ENCODE peak calls at places on chromosome 13, in ten cellular contexts. X, D, K, C, G, V, M, E, P and A are unnamed samples.

GRCh38 chr13:25733696-25734435 is 317.9 kb downstream of the SHISA2 start:
- DNase-seq in X (no peak), D (no peak), K (no peak), C (no peak), G (no peak), V (no peak), M (no peak), E (no peak), P (no peak), A (no peak)

GRCh38 chr13:75760182-75760981 is 124.3 kb downstream of the LMO7 start:
- DNase-seq in X (peak), D (peak), K (peak), C (no peak), G (no peak), V (peak), M (no peak), E (no peak), P (no peak), A (no peak)

GRCh38 chr13:70630247-70630646 is 522.0 kb upstream of the KLHL1 start:
- DNase-seq in X (no peak), D (no peak), K (no peak), C (no peak), G (no peak), V (no peak), M (no peak), E (no peak), P (no peak), A (no peak)

GRCh38 chr13:26022538-26023292 is 29.1 kb downstream of the SHISA2 start:
- DNase-seq in X (peak), D (peak), K (peak), C (no peak), G (no peak), V (no peak), M (no peak), E (no peak), P (peak), A (no peak)

GRCh38 chr13:25037057-25037813 is 58.7 kb upstream of the PABPC3 start:
- DNase-seq in X (peak), D (peak), K (peak), C (no peak), G (no peak), V (no peak), M (no peak), E (peak), P (no peak), A (no peak)

GRCh38 chr13:58712191-58712590 is 1080.6 kb downstream of the PCDH17 start:
- DNase-seq in X (no peak), D (no peak), K (no peak), C (no peak), G (no peak), V (no peak), M (no peak), E (no peak), P (no peak), A (no peak)

GRCh38 chr13:98535501-98536357 is 41.2 kb downstream of the STK24 start:
- DNase-seq in X (no peak), D (no peak), K (peak), C (no peak), G (no peak), V (no peak), M (no peak), E (no peak), P (no peak), A (no peak)

GRCh38 chr13:74066937-74067336 is 67.3 kb downstream of the KLF12 start:
- DNase-seq in X (peak), D (no peak), K (no peak), C (no peak), G (no peak), V (no peak), M (no peak), E (no peak), P (no peak), A (no peak)

GRCh38 chr13:112032186-112032835 is 34.6 kb upstream of the SOX1 start:
- DNase-seq in X (peak), D (peak), K (peak), C (no peak), G (no peak), V (no peak), M (no peak), E (no peak), P (no peak), A (no peak)

GRCh38 chr13:75628811-75629210 is 7.3 kb upstream of the LMO7 start:
- DNase-seq in X (no peak), D (no peak), K (no peak), C (no peak), G (no peak), V (no peak), M (no peak), E (no peak), P (no peak), A (no peak)

GRCh38 chr13:85729296-85729695 is 69.9 kb downstream of the SLITRK6 start:
- DNase-seq in X (peak), D (no peak), K (no peak), C (no peak), G (no peak), V (no peak), M (no peak), E (no peak), P (no peak), A (no peak)

GRCh38 chr13:20969182-20969581 is 66.6 kb upstream of the XPO4 start:
- DNase-seq in X (peak), D (no peak), K (no peak), C (no peak), G (no peak), V (no peak), M (no peak), E (no peak), P (no peak), A (no peak)

GRCh38 chr13:51769455-51770127 is 34.4 kb downstream of the DHRS12 start:
- DNase-seq in X (no peak), D (peak), K (peak), C (no peak), G (no peak), V (no peak), M (peak), E (peak), P (no peak), A (no peak)

GRCh38 chr13:23288564-23288963 is 107.8 kb downstream of the SGCG start:
- DNase-seq in X (no peak), D (no peak), K (no peak), C (no peak), G (no peak), V (no peak), M (no peak), E (no peak), P (no peak), A (no peak)

GRCh38 chr13:105759467-105759866 is 776.0 kb downstream of the EFNB2 start:
- DNase-seq in X (no peak), D (no peak), K (no peak), C (no peak), G (no peak), V (no peak), M (no peak), E (no peak), P (no peak), A (no peak)

GRCh38 chr13:51359352-51359751 is 19.9 kb downstream of the SERPINE3 start:
- DNase-seq in X (no peak), D (no peak), K (no peak), C (no peak), G (no peak), V (no peak), M (no peak), E (no peak), P (no peak), A (no peak)

GRCh38 chr13:48559638-48560320 is 26.9 kb upstream of the RCBTB2 start:
- DNase-seq in X (peak), D (no peak), K (no peak), C (no peak), G (no peak), V (no peak), M (no peak), E (no peak), P (no peak), A (no peak)

GRCh38 chr13:91598655-91599054 is 200.2 kb downstream of the GPC5 start:
- DNase-seq in X (no peak), D (no peak), K (no peak), C (no peak), G (no peak), V (no peak), M (no peak), E (no peak), P (no peak), A (no peak)

GRCh38 chr13:27813826-27814225 is 21.5 kb downstream of the GSX1 start:
- DNase-seq in X (no peak), D (no peak), K (no peak), C (no peak), G (no peak), V (no peak), M (no peak), E (no peak), P (no peak), A (no peak)

GRCh38 chr13:66927562-66927961 is 302.6 kb downstream of the PCDH9 start:
- DNase-seq in X (no peak), D (no peak), K (no peak), C (no peak), G (no peak), V (no peak), M (no peak), E (no peak), P (no peak), A (no peak)

GRCh38 chr13:40440990-40441820 is 225.2 kb downstream of the FOXO1 start:
- DNase-seq in X (no peak), D (peak), K (peak), C (peak), G (no peak), V (peak), M (peak), E (peak), P (peak), A (no peak)

GRCh38 chr13:22039961-22040360 is 369.1 kb downstream of the FGF9 start:
- DNase-seq in X (no peak), D (no peak), K (no peak), C (no peak), G (no peak), V (no peak), M (no peak), E (no peak), P (no peak), A (no peak)

GRCh38 chr13:22041741-22042140 is 370.9 kb downstream of the FGF9 start:
- DNase-seq in X (no peak), D (no peak), K (no peak), C (no peak), G (no peak), V (no peak), M (no peak), E (no peak), P (no peak), A (no peak)

DNA sequence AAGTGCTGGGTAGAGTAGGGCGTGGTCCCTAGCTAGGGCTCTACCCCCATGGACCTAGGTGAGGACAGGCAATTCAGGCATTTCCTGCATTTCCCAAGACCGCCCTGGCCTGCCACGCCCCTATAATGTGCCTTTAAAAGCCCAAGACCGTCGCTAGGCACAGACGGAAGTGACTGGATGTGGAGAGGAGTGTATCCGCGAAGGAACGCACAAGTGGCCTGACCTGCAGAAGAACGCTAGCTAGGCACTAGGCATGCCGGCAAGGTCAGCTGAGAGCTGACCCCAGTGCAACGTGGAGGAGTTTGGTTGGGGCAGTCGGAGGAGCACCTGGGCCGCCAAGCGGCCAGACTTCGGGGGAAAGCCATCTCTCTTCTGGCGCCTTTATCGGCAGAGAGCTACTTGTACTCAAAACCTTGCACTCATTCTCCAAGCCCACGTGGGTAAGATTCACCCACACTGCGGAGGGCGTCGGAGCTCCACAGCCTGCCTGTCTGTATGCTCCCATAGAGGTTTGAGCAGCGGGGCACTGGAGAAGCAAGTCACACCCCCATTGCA is 370.0 kb downstream of the FGF9 start:
- DNase-seq in X (no peak), D (peak), K (no peak), C (no peak), G (no peak), V (no peak), M (no peak), E (no peak), P (no peak), A (no peak)
- TF ChIP-seq POLR2A in X (no peak), D (no peak), K (no peak), C (no peak), G (no peak), V (no peak), M (no peak), E (no peak), P (no peak), A (no peak)

GRCh38 chr13:101624210-101624922 is 171.9 kb downstream of the ITGBL1 start:
- DNase-seq in X (peak), D (no peak), K (no peak), C (no peak), G (no peak), V (no peak), M (no peak), E (no peak), P (no peak), A (no peak)
- H3K27ac ChIP-seq in X (no peak), D (no peak), K (peak), C (peak), G (peak), V (peak), M (no peak), E (peak), P (no peak), A (peak)

DNA sequence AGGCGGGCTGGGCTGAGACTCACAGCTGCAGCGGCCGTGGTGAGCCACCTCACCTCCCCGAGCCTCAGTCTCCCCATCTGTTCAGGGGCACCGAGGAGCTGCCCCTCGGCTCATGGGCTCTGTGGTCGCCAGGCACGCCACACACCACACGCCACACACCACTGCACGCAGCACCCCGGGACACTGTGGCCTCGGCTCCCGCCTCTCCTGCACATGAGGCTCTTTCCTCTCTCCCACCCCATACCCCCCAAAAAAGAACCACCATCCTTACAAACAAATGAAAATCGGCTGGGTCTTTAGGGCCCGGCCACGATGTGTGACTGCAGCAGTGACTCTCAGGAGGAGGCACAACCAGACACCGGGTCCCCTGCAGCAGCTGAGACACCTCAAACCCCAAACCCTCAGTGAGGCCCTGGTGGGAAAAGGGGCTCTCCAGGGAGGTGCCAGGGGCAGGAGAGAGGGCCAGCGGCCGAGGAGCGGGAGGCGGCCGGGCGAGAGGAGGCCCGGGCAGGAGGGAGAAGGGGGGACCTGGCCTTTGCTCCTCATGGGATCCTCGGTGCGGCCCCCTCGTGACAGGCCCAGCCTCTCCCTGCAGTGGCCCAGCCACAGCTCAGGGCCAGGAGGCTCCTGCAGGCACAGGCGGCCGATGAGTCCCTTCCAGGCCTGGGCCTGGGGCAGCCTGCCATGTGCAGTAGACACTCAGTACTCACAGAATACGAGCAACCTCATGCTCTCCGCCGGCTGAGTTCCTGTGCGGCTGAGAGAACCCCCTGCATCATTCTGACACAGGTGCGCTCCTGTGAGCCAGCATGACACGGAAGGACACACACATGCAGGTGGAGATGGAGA is 66.3 kb downstream of the RASA3 start:
- DNase-seq in X (no peak), D (no peak), K (no peak), C (peak), G (peak), V (peak), M (no peak), E (no peak), P (no peak), A (no peak)
- H3K4me3 ChIP-seq in X (no peak), D (no peak), K (no peak), C (peak), G (peak), V (no peak), M (no peak), E (no peak), P (peak), A (peak)

DNA sequence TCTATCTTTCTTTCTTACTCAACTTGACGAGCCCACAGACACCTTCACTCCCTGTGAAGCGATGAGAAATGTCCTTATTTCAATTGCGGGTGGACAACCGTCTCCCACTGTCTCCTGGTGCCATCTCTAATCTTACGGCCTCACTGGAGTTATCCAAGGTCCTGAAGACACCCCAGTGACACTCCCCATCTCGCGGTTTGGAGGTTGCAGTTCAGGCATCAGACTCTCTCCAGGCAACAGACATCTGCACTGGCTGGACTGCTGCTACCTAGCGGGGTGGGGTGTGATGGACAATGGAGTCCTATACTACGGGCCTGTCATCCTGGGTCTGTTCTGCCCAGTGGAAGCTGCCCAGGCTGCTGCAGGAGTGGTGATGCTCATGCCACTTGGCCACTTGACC is 18.3 kb upstream of the IRS2 start:
- DNase-seq in X (no peak), D (no peak), K (no peak), C (no peak), G (no peak), V (no peak), M (no peak), E (no peak), P (no peak), A (no peak)
- TF ChIP-seq POLR2A in X (no peak), D (no peak), K (no peak), C (no peak), G (no peak), V (no peak), M (no peak), E (no peak), P (no peak), A (no peak)

DNA sequence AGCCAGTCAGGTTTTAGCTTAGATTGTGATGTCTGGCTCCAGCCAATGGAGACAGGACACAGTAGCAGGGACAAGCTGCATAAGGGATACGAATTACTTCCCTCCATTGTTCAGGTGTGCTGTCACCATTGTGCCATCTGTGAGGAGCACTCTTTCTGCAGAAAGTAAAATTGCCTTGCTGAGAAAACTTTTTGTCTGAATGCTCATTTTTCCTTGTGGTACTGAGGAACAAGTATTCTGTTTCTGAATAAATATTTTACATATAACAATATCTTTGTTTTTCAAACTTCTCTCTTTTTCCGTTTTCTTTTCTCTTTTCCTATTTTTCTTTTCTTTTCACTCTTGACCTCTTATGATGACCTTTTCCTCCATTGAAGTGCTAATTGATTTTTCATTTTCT is 10.2 kb downstream of the SLC10A2 start:
- DNase-seq in X (no peak), D (no peak), K (no peak), C (no peak), G (no peak), V (no peak), M (no peak), E (no peak), P (no peak), A (no peak)
- H3K27ac ChIP-seq in X (no peak), D (no peak), K (no peak), C (no peak), G (no peak), V (no peak), M (no peak), E (no peak), P (no peak), A (no peak)

DNA sequence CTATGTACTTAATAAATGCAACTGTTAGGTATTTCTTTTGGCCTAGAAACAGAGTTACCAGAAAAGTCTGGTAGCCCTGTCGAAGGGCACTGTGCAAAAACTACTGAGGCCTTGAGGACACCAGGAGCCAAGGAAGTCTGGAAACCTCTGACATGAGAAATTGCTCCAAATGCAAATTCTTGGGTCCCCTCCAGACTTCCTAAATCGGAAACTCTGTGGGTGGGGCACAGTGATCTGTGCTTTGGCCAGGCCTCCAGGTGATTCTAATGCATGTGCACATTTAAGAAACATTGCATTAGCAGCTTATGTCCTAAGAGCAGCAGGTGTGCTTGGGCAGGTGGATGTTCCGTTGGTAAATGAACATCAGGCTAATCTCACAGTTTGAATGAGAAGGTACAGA is 50.0 kb downstream of the STARD13 start:
- DNase-seq in X (no peak), D (no peak), K (no peak), C (no peak), G (no peak), V (no peak), M (no peak), E (no peak), P (no peak), A (no peak)
- H3K4me3 ChIP-seq in X (no peak), D (no peak), K (no peak), C (no peak), G (no peak), V (no peak), M (no peak), E (no peak), P (no peak), A (no peak)